ENCODE peak calls at places on chromosome X, in nine cellular contexts. One of them, this sample, is unnamed.

GRCh38 chrX:121851033-121851432 is 803.6 kb downstream of the GLUD2 start:
- DNase-seq in GM23248: peak; percentile 19
- DNase-seq in kidney epithelial cell: no peak
- DNase-seq in stomach: no peak
- DNase-seq in fibroblast of lung: peak; percentile 0
- DNase-seq in mammary epithelial cell: peak; percentile 34
- DNase-seq in gastrocnemius medialis: no peak
- DNase-seq in hepatocyte: no peak
- DNase-seq in IMR-90: no peak
- DNase-seq in this sample: no peak

GRCh38 chrX:136766785-136767103 is 14.0 kb downstream of the ARHGEF6 start:
- DNase-seq in GM23248: peak; percentile 23
- DNase-seq in kidney epithelial cell: no peak
- DNase-seq in stomach: no peak
- DNase-seq in fibroblast of lung: no peak
- DNase-seq in mammary epithelial cell: no peak
- DNase-seq in gastrocnemius medialis: no peak
- DNase-seq in hepatocyte: no peak
- DNase-seq in IMR-90: no peak
- DNase-seq in this sample: no peak

GRCh38 chrX:2327423-2327822 is 173.4 kb downstream of the DHRSX start:
- DNase-seq in GM23248: no peak
- DNase-seq in kidney epithelial cell: no peak
- DNase-seq in stomach: no peak
- DNase-seq in fibroblast of lung: no peak
- DNase-seq in mammary epithelial cell: no peak
- DNase-seq in gastrocnemius medialis: no peak
- DNase-seq in hepatocyte: no peak
- DNase-seq in IMR-90: no peak
- DNase-seq in this sample: no peak

GRCh38 chrX:48516987-48517386 is 4.6 kb upstream of the EBP start:
- DNase-seq in GM23248: no peak
- DNase-seq in kidney epithelial cell: no peak
- DNase-seq in stomach: no peak
- DNase-seq in fibroblast of lung: no peak
- DNase-seq in mammary epithelial cell: no peak
- DNase-seq in gastrocnemius medialis: no peak
- DNase-seq in hepatocyte: no peak
- DNase-seq in IMR-90: no peak
- DNase-seq in this sample: no peak

GRCh38 chrX:114959729-114960128 is 57.7 kb downstream of the IL13RA2 start:
- DNase-seq in GM23248: peak; percentile 38
- DNase-seq in kidney epithelial cell: no peak
- DNase-seq in stomach: no peak
- DNase-seq in fibroblast of lung: peak; percentile 31
- DNase-seq in mammary epithelial cell: peak; percentile 5
- DNase-seq in gastrocnemius medialis: no peak
- DNase-seq in hepatocyte: peak; percentile 19
- DNase-seq in IMR-90: peak; percentile 22
- DNase-seq in this sample: no peak

GRCh38 chrX:118360429-118361125 is 14.7 kb downstream of the WDR44 start:
- DNase-seq in GM23248: peak; percentile 56
- DNase-seq in kidney epithelial cell: no peak
- DNase-seq in stomach: no peak
- DNase-seq in fibroblast of lung: no peak
- DNase-seq in mammary epithelial cell: peak; percentile 61
- DNase-seq in gastrocnemius medialis: no peak
- DNase-seq in hepatocyte: no peak
- DNase-seq in IMR-90: peak; percentile 44
- DNase-seq in this sample: no peak

GRCh38 chrX:113892401-113892800 is 691.5 kb upstream of the HTR2C start:
- DNase-seq in GM23248: peak; percentile 0
- DNase-seq in kidney epithelial cell: no peak
- DNase-seq in stomach: no peak
- DNase-seq in fibroblast of lung: no peak
- DNase-seq in mammary epithelial cell: no peak
- DNase-seq in gastrocnemius medialis: no peak
- DNase-seq in hepatocyte: peak; percentile 17
- DNase-seq in IMR-90: no peak
- DNase-seq in this sample: no peak

GRCh38 chrX:45208121-45208856 is 7.6 kb upstream of the DIPK2B start:
- DNase-seq in GM23248: no peak
- DNase-seq in kidney epithelial cell: no peak
- DNase-seq in stomach: no peak
- DNase-seq in fibroblast of lung: no peak
- DNase-seq in mammary epithelial cell: no peak
- DNase-seq in gastrocnemius medialis: no peak
- DNase-seq in hepatocyte: no peak
- DNase-seq in IMR-90: no peak
- DNase-seq in this sample: no peak

GRCh38 chrX:45472968-45473367 is 272.3 kb upstream of the DIPK2B start:
- DNase-seq in GM23248: peak; percentile 66
- DNase-seq in kidney epithelial cell: no peak
- DNase-seq in stomach: no peak
- DNase-seq in fibroblast of lung: peak; percentile 63
- DNase-seq in mammary epithelial cell: peak; percentile 70
- DNase-seq in gastrocnemius medialis: no peak
- DNase-seq in hepatocyte: no peak
- DNase-seq in IMR-90: peak; percentile 68
- DNase-seq in this sample: no peak

GRCh38 chrX:56813318-56813837 is 84.3 kb downstream of the NBDY start:
- DNase-seq in GM23248: peak; percentile 91
- DNase-seq in kidney epithelial cell: no peak
- DNase-seq in stomach: no peak
- DNase-seq in fibroblast of lung: peak; percentile 51
- DNase-seq in mammary epithelial cell: peak; percentile 96
- DNase-seq in gastrocnemius medialis: no peak
- DNase-seq in hepatocyte: no peak
- DNase-seq in IMR-90: peak; percentile 31
- DNase-seq in this sample: no peak

GRCh38 chrX:148540114-148540513 is 39.7 kb downstream of the AFF2 start:
- DNase-seq in GM23248: no peak
- DNase-seq in kidney epithelial cell: no peak
- DNase-seq in stomach: no peak
- DNase-seq in fibroblast of lung: no peak
- DNase-seq in mammary epithelial cell: no peak
- DNase-seq in gastrocnemius medialis: no peak
- DNase-seq in hepatocyte: no peak
- DNase-seq in IMR-90: no peak
- DNase-seq in this sample: no peak

GRCh38 chrX:140776320-140776719 is 66.8 kb downstream of the LINC00632 start:
- DNase-seq in GM23248: no peak
- DNase-seq in kidney epithelial cell: no peak
- DNase-seq in stomach: no peak
- DNase-seq in fibroblast of lung: no peak
- DNase-seq in mammary epithelial cell: no peak
- DNase-seq in gastrocnemius medialis: no peak
- DNase-seq in hepatocyte: no peak
- DNase-seq in IMR-90: no peak
- DNase-seq in this sample: no peak

GRCh38 chrX:131942045-131942444 is 81.1 kb upstream of the STK26 start:
- DNase-seq in GM23248: no peak
- DNase-seq in kidney epithelial cell: no peak
- DNase-seq in stomach: no peak
- DNase-seq in fibroblast of lung: no peak
- DNase-seq in mammary epithelial cell: no peak
- DNase-seq in gastrocnemius medialis: no peak
- DNase-seq in hepatocyte: no peak
- DNase-seq in IMR-90: no peak
- DNase-seq in this sample: no peak

GRCh38 chrX:136691028-136691809 is 43.3 kb downstream of the CD40LG start:
- DNase-seq in GM23248: no peak
- DNase-seq in kidney epithelial cell: no peak
- DNase-seq in stomach: no peak
- DNase-seq in fibroblast of lung: no peak
- DNase-seq in mammary epithelial cell: peak; percentile 54
- DNase-seq in gastrocnemius medialis: no peak
- DNase-seq in hepatocyte: no peak
- DNase-seq in IMR-90: peak; percentile 15
- DNase-seq in this sample: no peak

GRCh38 chrX:48957477-48957826 is at the start of gene OTUD5:
- DNase-seq in GM23248: no peak
- DNase-seq in kidney epithelial cell: no peak
- DNase-seq in stomach: no peak
- DNase-seq in fibroblast of lung: no peak
- DNase-seq in mammary epithelial cell: no peak
- DNase-seq in gastrocnemius medialis: no peak
- DNase-seq in hepatocyte: peak; percentile 66
- DNase-seq in IMR-90: no peak
- DNase-seq in this sample: no peak

GRCh38 chrX:623268-623598 is 7.4 kb upstream of the SHOX start:
- DNase-seq in GM23248: no peak
- DNase-seq in kidney epithelial cell: no peak
- DNase-seq in stomach: no peak
- DNase-seq in fibroblast of lung: no peak
- DNase-seq in mammary epithelial cell: no peak
- DNase-seq in gastrocnemius medialis: no peak
- DNase-seq in hepatocyte: no peak
- DNase-seq in IMR-90: no peak
- DNase-seq in this sample: no peak

GRCh38 chrX:625137-625691 is 5.4 kb upstream of the SHOX start:
- DNase-seq in GM23248: no peak
- DNase-seq in kidney epithelial cell: no peak
- DNase-seq in stomach: no peak
- DNase-seq in fibroblast of lung: no peak
- DNase-seq in mammary epithelial cell: no peak
- DNase-seq in gastrocnemius medialis: no peak
- DNase-seq in hepatocyte: no peak
- DNase-seq in IMR-90: no peak
- DNase-seq in this sample: no peak

GRCh38 chrX:626745-627509 is 3.7 kb upstream of the SHOX start:
- DNase-seq in GM23248: no peak
- DNase-seq in kidney epithelial cell: no peak
- DNase-seq in stomach: no peak
- DNase-seq in fibroblast of lung: no peak
- DNase-seq in mammary epithelial cell: no peak
- DNase-seq in gastrocnemius medialis: no peak
- DNase-seq in hepatocyte: no peak
- DNase-seq in IMR-90: no peak
- DNase-seq in this sample: no peak

GRCh38 chrX:622104-622503 is 8.5 kb upstream of the SHOX start:
- DNase-seq in GM23248: no peak
- DNase-seq in kidney epithelial cell: no peak
- DNase-seq in stomach: no peak
- DNase-seq in fibroblast of lung: no peak
- DNase-seq in mammary epithelial cell: no peak
- DNase-seq in gastrocnemius medialis: no peak
- DNase-seq in hepatocyte: no peak
- DNase-seq in IMR-90: no peak
- DNase-seq in this sample: no peak

DNA sequence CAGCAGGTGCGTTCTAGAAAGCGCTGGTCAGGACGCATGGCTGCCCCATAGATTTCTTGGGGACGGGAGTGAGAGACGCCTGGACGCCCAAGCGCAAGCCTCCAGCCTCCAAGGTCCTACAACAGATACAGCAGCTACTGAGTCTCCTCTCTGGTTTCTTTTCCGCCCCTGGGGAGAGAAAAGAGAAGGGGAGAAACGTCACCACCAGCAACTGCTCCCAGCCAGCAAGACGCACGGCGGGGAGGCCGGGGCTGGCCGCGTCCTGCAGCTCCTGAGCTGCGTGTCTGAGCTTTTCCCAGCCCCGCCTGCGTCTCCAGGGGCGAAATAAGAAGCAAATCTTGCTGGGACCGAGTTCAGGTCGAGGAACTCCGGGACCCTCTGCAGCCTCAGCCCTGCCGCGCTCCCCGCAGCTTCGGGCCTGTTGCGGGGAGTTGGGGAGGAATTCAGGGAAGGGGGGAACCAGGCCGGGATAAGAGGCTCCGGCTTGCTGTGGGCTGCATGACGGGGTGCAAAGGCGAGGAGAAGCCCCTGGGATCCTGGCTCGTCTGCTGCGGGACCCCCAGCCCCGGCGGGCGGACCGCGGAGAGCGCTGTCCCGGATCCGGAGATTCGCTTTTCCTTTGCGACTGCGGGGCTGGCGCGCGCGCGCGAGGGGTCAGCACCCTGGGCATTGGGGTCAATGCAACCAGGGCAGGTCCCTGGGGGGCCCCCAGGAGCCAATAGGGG is 6.8 kb upstream of the SHOX start:
- DNase-seq in GM23248: peak; percentile 8
- DNase-seq in kidney epithelial cell: no peak
- DNase-seq in stomach: no peak
- DNase-seq in fibroblast of lung: peak; percentile 3
- DNase-seq in mammary epithelial cell: no peak
- DNase-seq in gastrocnemius medialis: no peak
- DNase-seq in hepatocyte: no peak
- DNase-seq in IMR-90: no peak
- DNase-seq in this sample: no peak
- H3K27me3 ChIP-seq in GM23248: no peaks in the 10 kb centered on the region
- H3K27me3 ChIP-seq in kidney epithelial cell: peaks cover 27% of the 10 kb centered on the region
- H3K27me3 ChIP-seq in stomach: peaks cover 24% of the 10 kb centered on the region
- H3K27me3 ChIP-seq in fibroblast of lung: no peaks in the 10 kb centered on the region
- H3K27me3 ChIP-seq in mammary epithelial cell: peaks cover 13% of the 10 kb centered on the region
- H3K27me3 ChIP-seq in gastrocnemius medialis: peaks cover 24% of the 10 kb centered on the region
- H3K27me3 ChIP-seq in hepatocyte: peaks cover 78% of the 10 kb centered on the region
- H3K27me3 ChIP-seq in IMR-90: peaks cover 1% of the 10 kb centered on the region
- H3K27me3 ChIP-seq in this sample: no peaks in the 10 kb centered on the region

DNA sequence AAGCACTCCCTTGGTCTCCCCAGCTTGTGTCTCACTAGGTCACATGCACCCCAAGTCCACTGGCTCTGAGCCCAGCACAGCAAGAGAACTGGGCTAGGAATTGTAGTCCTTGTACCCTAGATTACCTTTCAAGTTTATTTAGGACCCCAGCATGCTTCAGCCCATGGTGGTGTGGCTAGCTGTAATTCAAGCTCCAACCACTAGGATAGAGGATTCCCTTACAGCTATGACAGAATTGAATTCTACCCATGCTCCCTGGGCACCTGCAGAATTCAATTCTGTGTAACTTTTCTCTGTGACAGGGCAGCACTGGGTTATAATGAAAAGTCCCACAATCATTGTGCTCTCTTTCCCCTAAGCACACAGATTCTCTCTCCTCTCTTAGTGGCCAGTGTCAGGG is 253.8 kb upstream of the DMD start:
- DNase-seq in GM23248: no peak
- DNase-seq in kidney epithelial cell: no peak
- DNase-seq in stomach: no peak
- DNase-seq in fibroblast of lung: no peak
- DNase-seq in mammary epithelial cell: no peak
- DNase-seq in gastrocnemius medialis: no peak
- DNase-seq in hepatocyte: no peak
- DNase-seq in IMR-90: no peak
- DNase-seq in this sample: no peak
- H3K27me3 ChIP-seq in GM23248: no peaks in the 10 kb centered on the region
- H3K27me3 ChIP-seq in kidney epithelial cell: no peaks in the 10 kb centered on the region
- H3K27me3 ChIP-seq in stomach: no peaks in the 10 kb centered on the region
- H3K27me3 ChIP-seq in fibroblast of lung: no peaks in the 10 kb centered on the region
- H3K27me3 ChIP-seq in mammary epithelial cell: no peaks in the 10 kb centered on the region
- H3K27me3 ChIP-seq in gastrocnemius medialis: no peaks in the 10 kb centered on the region
- H3K27me3 ChIP-seq in hepatocyte: no peaks in the 10 kb centered on the region
- H3K27me3 ChIP-seq in IMR-90: no peaks in the 10 kb centered on the region
- H3K27me3 ChIP-seq in this sample: no peaks in the 10 kb centered on the region

GRCh38 chrX:68936186-68936585 is 107.4 kb downstream of the EFNB1 start:
- DNase-seq in GM23248: no peak
- DNase-seq in kidney epithelial cell: no peak
- DNase-seq in stomach: peak; percentile 17
- DNase-seq in fibroblast of lung: no peak
- DNase-seq in mammary epithelial cell: no peak
- DNase-seq in gastrocnemius medialis: no peak
- DNase-seq in hepatocyte: no peak
- DNase-seq in IMR-90: no peak
- DNase-seq in this sample: no peak
- H3K27me3 ChIP-seq in GM23248: no peaks in the 10 kb centered on the region
- H3K27me3 ChIP-seq in kidney epithelial cell: no peaks in the 10 kb centered on the region
- H3K27me3 ChIP-seq in stomach: peaks cover 2% of the 10 kb centered on the region
- H3K27me3 ChIP-seq in fibroblast of lung: no peaks in the 10 kb centered on the region
- H3K27me3 ChIP-seq in mammary epithelial cell: no peaks in the 10 kb centered on the region
- H3K27me3 ChIP-seq in gastrocnemius medialis: no peaks in the 10 kb centered on the region
- H3K27me3 ChIP-seq in hepatocyte: no peaks in the 10 kb centered on the region
- H3K27me3 ChIP-seq in IMR-90: peaks cover 1% of the 10 kb centered on the region
- H3K27me3 ChIP-seq in this sample: no peaks in the 10 kb centered on the region

GRCh38 chrX:50606300-50606950 is 135.8 kb upstream of the DGKK start:
- DNase-seq in GM23248: no peak
- DNase-seq in kidney epithelial cell: no peak
- DNase-seq in stomach: no peak
- DNase-seq in fibroblast of lung: no peak
- DNase-seq in mammary epithelial cell: no peak
- DNase-seq in gastrocnemius medialis: no peak
- DNase-seq in hepatocyte: no peak
- DNase-seq in IMR-90: no peak
- DNase-seq in this sample: no peak
- H3K27me3 ChIP-seq in GM23248: no peaks in the 10 kb centered on the region
- H3K27me3 ChIP-seq in kidney epithelial cell: no peaks in the 10 kb centered on the region
- H3K27me3 ChIP-seq in stomach: peaks cover 3% of the 10 kb centered on the region
- H3K27me3 ChIP-seq in fibroblast of lung: no peaks in the 10 kb centered on the region
- H3K27me3 ChIP-seq in mammary epithelial cell: no peaks in the 10 kb centered on the region
- H3K27me3 ChIP-seq in gastrocnemius medialis: no peaks in the 10 kb centered on the region
- H3K27me3 ChIP-seq in hepatocyte: no peaks in the 10 kb centered on the region
- H3K27me3 ChIP-seq in IMR-90: no peaks in the 10 kb centered on the region
- H3K27me3 ChIP-seq in this sample: no peaks in the 10 kb centered on the region

This sample was measured in thoracic aorta.